ENCODE peak calls at places on chromosome X, in nine cellular contexts. One of them, this sample, is unnamed.

GRCh38 chrX:40871385-40872082 is 136.2 kb upstream of the MED14 start:
- DNase-seq in stimulated activated CD8-positive, alpha-beta memory T cell treated with anti-CD3 and anti-CD28 coated beads, Interleukin-15, amount 100 ng/mL, for 24 hours: no peak
- DNase-seq in activated naive CD8-positive, alpha-beta T cell treated with anti-CD3 and anti-CD28 coated beads, Interleukin-2, amount 50 U/mL, for 16 hours: no peak
- DNase-seq in activated CD4-positive, alpha-beta T cell treated with anti-CD3 and anti-CD28 coated beads, Interleukin-2, amount 10 ng/mL, durations not matched to agents 7 days and 5 days: no peak
- DNase-seq in GM12864: peak
- DNase-seq in Peyer's patch: no peak
- DNase-seq in NAMALWA: peak
- DNase-seq in coronary artery: no peak
- DNase-seq in cardiac muscle cell: peak
- DNase-seq in this sample: no peak

GRCh38 chrX:40167240-40168182 is 69.8 kb upstream of the BCOR start:
- DNase-seq in coronary artery: peak
- DNase-seq in activated naive CD8-positive, alpha-beta T cell treated with anti-CD3 and anti-CD28 coated beads, Interleukin-2, amount 50 U/mL, for 16 hours: no peak
- DNase-seq in stimulated activated CD8-positive, alpha-beta memory T cell treated with anti-CD3 and anti-CD28 coated beads, Interleukin-15, amount 100 ng/mL, for 24 hours: no peak
- DNase-seq in NAMALWA: no peak
- DNase-seq in Peyer's patch: peak
- DNase-seq in GM12864: no peak
- DNase-seq in cardiac muscle cell: peak
- DNase-seq in activated CD4-positive, alpha-beta T cell treated with anti-CD3 and anti-CD28 coated beads, Interleukin-2, amount 10 ng/mL, durations not matched to agents 7 days and 5 days: no peak
- DNase-seq in this sample: peak

GRCh38 chrX:49171752-49172279 is at the start of gene PLP2:
- DNase-seq in GM12864: no peak
- DNase-seq in Peyer's patch: peak
- DNase-seq in stimulated activated CD8-positive, alpha-beta memory T cell treated with anti-CD3 and anti-CD28 coated beads, Interleukin-15, amount 100 ng/mL, for 24 hours: peak
- DNase-seq in activated naive CD8-positive, alpha-beta T cell treated with anti-CD3 and anti-CD28 coated beads, Interleukin-2, amount 50 U/mL, for 16 hours: peak
- DNase-seq in coronary artery: no peak
- DNase-seq in NAMALWA: peak
- DNase-seq in cardiac muscle cell: peak
- DNase-seq in activated CD4-positive, alpha-beta T cell treated with anti-CD3 and anti-CD28 coated beads, Interleukin-2, amount 10 ng/mL, durations not matched to agents 7 days and 5 days: peak
- DNase-seq in this sample: no peak

GRCh38 chrX:110082156-110082555 is 79.2 kb downstream of the TMEM164 start:
- DNase-seq in cardiac muscle cell: no peak
- DNase-seq in GM12864: no peak
- DNase-seq in activated naive CD8-positive, alpha-beta T cell treated with anti-CD3 and anti-CD28 coated beads, Interleukin-2, amount 50 U/mL, for 16 hours: no peak
- DNase-seq in Peyer's patch: no peak
- DNase-seq in activated CD4-positive, alpha-beta T cell treated with anti-CD3 and anti-CD28 coated beads, Interleukin-2, amount 10 ng/mL, durations not matched to agents 7 days and 5 days: no peak
- DNase-seq in NAMALWA: no peak
- DNase-seq in coronary artery: no peak
- DNase-seq in stimulated activated CD8-positive, alpha-beta memory T cell treated with anti-CD3 and anti-CD28 coated beads, Interleukin-15, amount 100 ng/mL, for 24 hours: no peak
- DNase-seq in this sample: no peak

GRCh38 chrX:57289089-57289488 is 2.6 kb downstream of the FAAH2 start:
- DNase-seq in cardiac muscle cell: no peak
- DNase-seq in activated CD4-positive, alpha-beta T cell treated with anti-CD3 and anti-CD28 coated beads, Interleukin-2, amount 10 ng/mL, durations not matched to agents 7 days and 5 days: no peak
- DNase-seq in Peyer's patch: no peak
- DNase-seq in GM12864: no peak
- DNase-seq in NAMALWA: no peak
- DNase-seq in activated naive CD8-positive, alpha-beta T cell treated with anti-CD3 and anti-CD28 coated beads, Interleukin-2, amount 50 U/mL, for 16 hours: no peak
- DNase-seq in coronary artery: no peak
- DNase-seq in stimulated activated CD8-positive, alpha-beta memory T cell treated with anti-CD3 and anti-CD28 coated beads, Interleukin-15, amount 100 ng/mL, for 24 hours: no peak
- DNase-seq in this sample: no peak

GRCh38 chrX:45295587-45295986 is 94.9 kb upstream of the DIPK2B start:
- DNase-seq in cardiac muscle cell: peak
- DNase-seq in Peyer's patch: peak
- DNase-seq in NAMALWA: no peak
- DNase-seq in activated naive CD8-positive, alpha-beta T cell treated with anti-CD3 and anti-CD28 coated beads, Interleukin-2, amount 50 U/mL, for 16 hours: no peak
- DNase-seq in activated CD4-positive, alpha-beta T cell treated with anti-CD3 and anti-CD28 coated beads, Interleukin-2, amount 10 ng/mL, durations not matched to agents 7 days and 5 days: no peak
- DNase-seq in coronary artery: no peak
- DNase-seq in GM12864: no peak
- DNase-seq in stimulated activated CD8-positive, alpha-beta memory T cell treated with anti-CD3 and anti-CD28 coated beads, Interleukin-15, amount 100 ng/mL, for 24 hours: no peak
- DNase-seq in this sample: no peak

GRCh38 chrX:133297284-133297683 is 79.1 kb upstream of the TFDP3 start:
- DNase-seq in Peyer's patch: no peak
- DNase-seq in coronary artery: no peak
- DNase-seq in activated CD4-positive, alpha-beta T cell treated with anti-CD3 and anti-CD28 coated beads, Interleukin-2, amount 10 ng/mL, durations not matched to agents 7 days and 5 days: no peak
- DNase-seq in GM12864: no peak
- DNase-seq in stimulated activated CD8-positive, alpha-beta memory T cell treated with anti-CD3 and anti-CD28 coated beads, Interleukin-15, amount 100 ng/mL, for 24 hours: no peak
- DNase-seq in activated naive CD8-positive, alpha-beta T cell treated with anti-CD3 and anti-CD28 coated beads, Interleukin-2, amount 50 U/mL, for 16 hours: no peak
- DNase-seq in cardiac muscle cell: no peak
- DNase-seq in NAMALWA: no peak
- DNase-seq in this sample: no peak

GRCh38 chrX:19646298-19646697 is 131.0 kb upstream of the MAP3K15 start:
- DNase-seq in coronary artery: no peak
- DNase-seq in GM12864: no peak
- DNase-seq in activated naive CD8-positive, alpha-beta T cell treated with anti-CD3 and anti-CD28 coated beads, Interleukin-2, amount 50 U/mL, for 16 hours: no peak
- DNase-seq in stimulated activated CD8-positive, alpha-beta memory T cell treated with anti-CD3 and anti-CD28 coated beads, Interleukin-15, amount 100 ng/mL, for 24 hours: no peak
- DNase-seq in NAMALWA: no peak
- DNase-seq in activated CD4-positive, alpha-beta T cell treated with anti-CD3 and anti-CD28 coated beads, Interleukin-2, amount 10 ng/mL, durations not matched to agents 7 days and 5 days: no peak
- DNase-seq in Peyer's patch: no peak
- DNase-seq in cardiac muscle cell: no peak
- DNase-seq in this sample: no peak

GRCh38 chrX:134543201-134543797 is 83.3 kb downstream of the HPRT1 start:
- DNase-seq in Peyer's patch: no peak
- DNase-seq in NAMALWA: no peak
- DNase-seq in activated naive CD8-positive, alpha-beta T cell treated with anti-CD3 and anti-CD28 coated beads, Interleukin-2, amount 50 U/mL, for 16 hours: no peak
- DNase-seq in GM12864: no peak
- DNase-seq in cardiac muscle cell: no peak
- DNase-seq in stimulated activated CD8-positive, alpha-beta memory T cell treated with anti-CD3 and anti-CD28 coated beads, Interleukin-15, amount 100 ng/mL, for 24 hours: no peak
- DNase-seq in coronary artery: no peak
- DNase-seq in activated CD4-positive, alpha-beta T cell treated with anti-CD3 and anti-CD28 coated beads, Interleukin-2, amount 10 ng/mL, durations not matched to agents 7 days and 5 days: no peak
- DNase-seq in this sample: no peak